ENCODE peak calls at places on chromosomes 11 and 22, in five cellular contexts. J is hypothalamus, B is cerebellar nuclear complex, L is mesendoderm, G is bronchial epithelial cell. V is an unnamed sample.
A peak's percentile ranks its signal among the peaks of the same experiment; 100 is the strongest.

GRCh38 chr22:28813772-28814518 is 13.6 kb upstream of the XBP1 start:
- DNase-seq in J (no peak), B (no peak), L (no peak), G (no peak), V (no peak)

GRCh38 chr11:119795231-119795630 is 66.2 kb upstream of the NECTIN1 start:
- DNase-seq in J (no peak), B (no peak), L (peak; percentile 62), G (peak; percentile 79), V (no peak)

GRCh38 chr11:132734217-132734616 is 798.1 kb downstream of the OPCML start:
- DNase-seq in J (no peak), B (no peak), L (peak; percentile 18), G (peak; percentile 44), V (no peak)

GRCh38 chr11:73584831-73585230 is 13.1 kb downstream of the FAM168A start:
- DNase-seq in J (no peak), B (no peak), L (no peak), G (no peak), V (no peak)

GRCh38 chr11:116826751-116827431 is 2.8 kb upstream of the APOC3 start:
- DNase-seq in J (no peak), B (no peak), L (no peak), G (no peak), V (no peak)

GRCh38 chr11:45314900-45315299 is 28.8 kb upstream of the SYT13 start:
- DNase-seq in J (no peak), B (no peak), L (no peak), G (no peak), V (no peak)

GRCh38 chr11:38553033-38553432 is 1955.0 kb upstream of the RAG2 start:
- DNase-seq in J (no peak), B (no peak), L (no peak), G (no peak), V (no peak)

GRCh38 chr22:28181332-28181731 is 262.3 kb upstream of the PITPNB start:
- DNase-seq in J (no peak), B (no peak), L (peak; percentile 44), G (no peak), V (no peak)

GRCh38 chr11:77959434-77959833 is 35.0 kb downstream of the INTS4 start:
- DNase-seq in J (no peak), B (no peak), L (no peak), G (peak; percentile 3), V (no peak)

GRCh38 chr22:50529416-50530279 is at the start of gene TYMP:
- DNase-seq in J (no peak), B (no peak), L (no peak), G (peak; percentile 32), V (no peak)

GRCh38 chr11:130940706-130941105 is 24.4 kb upstream of the SNX19 start:
- DNase-seq in J (no peak), B (no peak), L (no peak), G (no peak), V (no peak)

GRCh38 chr11:71999360-71999759 is 651 bp downstream of the IL18BP start:
- DNase-seq in J (no peak), B (no peak), L (peak; percentile 22), G (no peak), V (no peak)

GRCh38 chr11:116829525-116830183 is at the start of gene APOC3:
- DNase-seq in J (no peak), B (no peak), L (no peak), G (no peak), V (no peak)

GRCh38 chr22:33006220-33006954 is 51.8 kb downstream of the SYN3 start:
- DNase-seq in J (no peak), B (no peak), L (no peak), G (peak; percentile 63), V (no peak)

GRCh38 chr22:46737976-46738641 is at the start of gene CERK:
- DNase-seq in J (peak; percentile 29), B (peak; percentile 20), L (peak; percentile 69), G (no peak), V (peak; percentile 61)

GRCh38 chr11:118286545-118286944 is 18.0 kb upstream of the CD3E start:
- DNase-seq in J (no peak), B (no peak), L (no peak), G (no peak), V (no peak)

GRCh38 chr22:39414886-39415285 is 15.3 kb downstream of the TAB1 start:
- DNase-seq in J (no peak), B (peak; percentile 48), L (no peak), G (no peak), V (no peak)

V was measured in effector CD8-positive, alpha-beta T cell.